ENCODE peak calls at places on chromosomes 1 and 21, in ten cellular contexts. M is foreskin melanocyte; H is NCI-H345; T is left colon; D is Daoy; V is HEK293T; X is HFFc6; S is IMR-90; L is stimulated activated CD4-positive, alpha-beta T cell treated with anti-CD3 and anti-CD28 coated beads, Interleukin-15, amount 100 ng/mL, for 48 hours; Z is nephron progenitor cell. O is an unnamed sample.

GRCh38 chr1:22773981-22774471 is 63.4 kb downstream of the EPHB2 start:
- DNase-seq in M (no peak), H (no peak), T (peak), D (peak), V (no peak), X (no peak), S (peak), L (no peak), Z (no peak), O (no peak)

GRCh38 chr21:33189237-33189636 is 40.5 kb upstream of the IFNAR2 start:
- DNase-seq in M (no peak), H (peak), T (no peak), D (no peak), V (no peak), X (no peak), S (no peak), L (no peak), Z (no peak), O (no peak)

GRCh38 chr1:213970193-213970592 is 17.6 kb upstream of the PROX1 start:
- DNase-seq in M (no peak), H (no peak), T (no peak), D (peak), V (no peak), X (no peak), S (no peak), L (no peak), Z (no peak), O (no peak)

GRCh38 chr1:35507947-35508346 is 49.3 kb downstream of the KIAA0319L start:
- DNase-seq in M (no peak), H (no peak), T (no peak), D (no peak), V (no peak), X (no peak), S (no peak), L (no peak), Z (no peak), O (no peak)

GRCh38 chr1:225866981-225867380 is 15.2 kb downstream of the TMEM63A start:
- DNase-seq in M (peak), H (no peak), T (no peak), D (no peak), V (no peak), X (no peak), S (no peak), L (no peak), Z (no peak), O (no peak)

GRCh38 chr21:36665806-36666205 is 33.1 kb upstream of the SIM2 start:
- DNase-seq in M (no peak), H (no peak), T (no peak), D (no peak), V (no peak), X (no peak), S (no peak), L (no peak), Z (no peak), O (no peak)

GRCh38 chr1:10968411-10968826 is 44.0 kb upstream of the TARDBP start:
- DNase-seq in M (no peak), H (peak), T (peak), D (no peak), V (no peak), X (no peak), S (no peak), L (no peak), Z (no peak), O (peak)

GRCh38 chr21:15063081-15063820 is 1.5 kb downstream of the NRIP1 start:
- DNase-seq in M (no peak), H (no peak), T (peak), D (peak), V (no peak), X (no peak), S (peak), L (no peak), Z (no peak), O (no peak)

GRCh38 chr1:52603680-52604501 is 1.7 kb downstream of the GPX7 start:
- DNase-seq in M (peak), H (no peak), T (no peak), D (peak), V (no peak), X (peak), S (peak), L (no peak), Z (no peak), O (no peak)

GRCh38 chr1:76084029-76084627 is 9.6 kb downstream of the ST6GALNAC3 start:
- DNase-seq in M (no peak), H (no peak), T (no peak), D (no peak), V (no peak), X (no peak), S (no peak), L (no peak), Z (no peak), O (no peak)

GRCh38 chr1:15128520-15129313 is 24.8 kb upstream of the TMEM51 start:
- DNase-seq in M (peak), H (peak), T (peak), D (peak), V (peak), X (peak), S (peak), L (peak), Z (peak), O (peak)

GRCh38 chr1:36654586-36654985 is 171.9 kb upstream of the CSF3R start:
- DNase-seq in M (no peak), H (no peak), T (no peak), D (no peak), V (no peak), X (no peak), S (no peak), L (no peak), Z (no peak), O (no peak)

GRCh38 chr21:44456207-44456914 is 1.1 kb downstream of the LRRC3 start:
- DNase-seq in M (no peak), H (no peak), T (no peak), D (no peak), V (no peak), X (no peak), S (no peak), L (no peak), Z (no peak), O (no peak)

GRCh38 chr1:108049083-108049819 is 84.3 kb upstream of the VAV3 start:
- DNase-seq in M (peak), H (no peak), T (peak), D (peak), V (peak), X (peak), S (no peak), L (no peak), Z (peak), O (peak)

GRCh38 chr1:228345201-228345930 is 61.3 kb downstream of the TRIM11 start:
- DNase-seq in M (no peak), H (no peak), T (no peak), D (no peak), V (no peak), X (no peak), S (no peak), L (no peak), Z (peak), O (no peak)

GRCh38 chr1:59433440-59433813 is 136.5 kb downstream of the FGGY start:
- DNase-seq in M (no peak), H (no peak), T (no peak), D (peak), V (no peak), X (no peak), S (no peak), L (no peak), Z (no peak), O (no peak)